ENCODE peak calls at places on chromosomes 5 and 9, in nine cellular contexts. One of them, this sample, is unnamed.

GRCh38 chr9:4327504-4328191 is 27.8 kb upstream of the GLIS3 start:
- DNase-seq in HCT116: no peak
- DNase-seq in neuronal stem cell: no peak
- DNase-seq in MM.1S: no peak
- DNase-seq in stomach: no peak
- DNase-seq in aorta: no peak
- DNase-seq in thyroid gland: peak
- DNase-seq in right atrium auricular region: no peak
- DNase-seq in upper lobe of right lung: no peak
- DNase-seq in this sample: no peak

GRCh38 chr5:17216974-17217325 is 481 bp upstream of the BASP1 start:
- DNase-seq in HCT116: no peak
- DNase-seq in neuronal stem cell: peak
- DNase-seq in MM.1S: no peak
- DNase-seq in stomach: no peak
- DNase-seq in aorta: peak
- DNase-seq in thyroid gland: peak
- DNase-seq in right atrium auricular region: no peak
- DNase-seq in upper lobe of right lung: peak
- DNase-seq in this sample: no peak

GRCh38 chr5:1930880-1931589 is 48.3 kb upstream of the IRX4 start:
- DNase-seq in HCT116: no peak
- DNase-seq in neuronal stem cell: peak
- DNase-seq in MM.1S: no peak
- DNase-seq in stomach: no peak
- DNase-seq in aorta: no peak
- DNase-seq in thyroid gland: peak
- DNase-seq in right atrium auricular region: no peak
- DNase-seq in upper lobe of right lung: peak
- DNase-seq in this sample: no peak

GRCh38 chr5:170491479-170491878 is 12.3 kb upstream of the KCNIP1 start:
- DNase-seq in HCT116: no peak
- DNase-seq in neuronal stem cell: no peak
- DNase-seq in MM.1S: no peak
- DNase-seq in stomach: no peak
- DNase-seq in aorta: no peak
- DNase-seq in thyroid gland: no peak
- DNase-seq in right atrium auricular region: no peak
- DNase-seq in upper lobe of right lung: no peak
- DNase-seq in this sample: no peak

GRCh38 chr9:122389799-122390481 is 19.1 kb downstream of the PTGS1 start:
- DNase-seq in HCT116: no peak
- DNase-seq in neuronal stem cell: no peak
- DNase-seq in MM.1S: no peak
- DNase-seq in stomach: peak
- DNase-seq in aorta: no peak
- DNase-seq in thyroid gland: no peak
- DNase-seq in right atrium auricular region: peak
- DNase-seq in upper lobe of right lung: no peak
- DNase-seq in this sample: no peak

GRCh38 chr9:6272229-6272597 is 56.0 kb upstream of the TPD52L3 start:
- DNase-seq in HCT116: no peak
- DNase-seq in neuronal stem cell: no peak
- DNase-seq in MM.1S: no peak
- DNase-seq in stomach: peak
- DNase-seq in aorta: no peak
- DNase-seq in thyroid gland: no peak
- DNase-seq in right atrium auricular region: no peak
- DNase-seq in upper lobe of right lung: no peak
- DNase-seq in this sample: no peak

GRCh38 chr9:97561501-97561900 is 60.0 kb downstream of the TMOD1 start:
- DNase-seq in HCT116: no peak
- DNase-seq in neuronal stem cell: no peak
- DNase-seq in MM.1S: no peak
- DNase-seq in stomach: no peak
- DNase-seq in aorta: no peak
- DNase-seq in thyroid gland: no peak
- DNase-seq in right atrium auricular region: peak
- DNase-seq in upper lobe of right lung: peak
- DNase-seq in this sample: no peak

GRCh38 chr5:133992429-133993151 is 12.2 kb downstream of the VDAC1 start:
- DNase-seq in HCT116: no peak
- DNase-seq in neuronal stem cell: no peak
- DNase-seq in MM.1S: no peak
- DNase-seq in stomach: peak
- DNase-seq in aorta: no peak
- DNase-seq in thyroid gland: peak
- DNase-seq in right atrium auricular region: no peak
- DNase-seq in upper lobe of right lung: no peak
- DNase-seq in this sample: no peak

GRCh38 chr9:4510546-4511322 is 20.5 kb downstream of the SLC1A1 start:
- DNase-seq in HCT116: no peak
- DNase-seq in neuronal stem cell: no peak
- DNase-seq in MM.1S: no peak
- DNase-seq in stomach: no peak
- DNase-seq in aorta: no peak
- DNase-seq in thyroid gland: no peak
- DNase-seq in right atrium auricular region: no peak
- DNase-seq in upper lobe of right lung: no peak
- DNase-seq in this sample: no peak

GRCh38 chr9:126303488-126303887 is 23.1 kb upstream of the MVB12B start:
- DNase-seq in HCT116: no peak
- DNase-seq in neuronal stem cell: no peak
- DNase-seq in MM.1S: no peak
- DNase-seq in stomach: no peak
- DNase-seq in aorta: no peak
- DNase-seq in thyroid gland: no peak
- DNase-seq in right atrium auricular region: no peak
- DNase-seq in upper lobe of right lung: no peak
- DNase-seq in this sample: no peak

GRCh38 chr5:138491669-138492551 is 26.6 kb downstream of the EGR1 start:
- DNase-seq in HCT116: peak
- DNase-seq in neuronal stem cell: peak
- DNase-seq in MM.1S: peak
- DNase-seq in stomach: peak
- DNase-seq in aorta: peak
- DNase-seq in thyroid gland: peak
- DNase-seq in right atrium auricular region: peak
- DNase-seq in upper lobe of right lung: peak
- DNase-seq in this sample: peak

GRCh38 chr9:111891910-111892499 is 4.6 kb upstream of the UGCG start:
- DNase-seq in HCT116: peak
- DNase-seq in neuronal stem cell: no peak
- DNase-seq in MM.1S: no peak
- DNase-seq in stomach: peak
- DNase-seq in aorta: no peak
- DNase-seq in thyroid gland: peak
- DNase-seq in right atrium auricular region: no peak
- DNase-seq in upper lobe of right lung: no peak
- DNase-seq in this sample: peak

GRCh38 chr5:159088371-159088770 is 11.3 kb downstream of the EBF1 start:
- DNase-seq in HCT116: no peak
- DNase-seq in neuronal stem cell: no peak
- DNase-seq in MM.1S: no peak
- DNase-seq in stomach: no peak
- DNase-seq in aorta: no peak
- DNase-seq in thyroid gland: no peak
- DNase-seq in right atrium auricular region: no peak
- DNase-seq in upper lobe of right lung: no peak
- DNase-seq in this sample: no peak
- H3K27ac ChIP-seq in HCT116: no peak
- H3K27ac ChIP-seq in neuronal stem cell: no peak
- H3K27ac ChIP-seq in MM.1S: no peak
- H3K27ac ChIP-seq in stomach: no peak
- H3K27ac ChIP-seq in aorta: no peak
- H3K27ac ChIP-seq in thyroid gland: no peak
- H3K27ac ChIP-seq in right atrium auricular region: no peak
- H3K27ac ChIP-seq in upper lobe of right lung: no peak
- H3K27ac ChIP-seq in this sample: no peak

DNA sequence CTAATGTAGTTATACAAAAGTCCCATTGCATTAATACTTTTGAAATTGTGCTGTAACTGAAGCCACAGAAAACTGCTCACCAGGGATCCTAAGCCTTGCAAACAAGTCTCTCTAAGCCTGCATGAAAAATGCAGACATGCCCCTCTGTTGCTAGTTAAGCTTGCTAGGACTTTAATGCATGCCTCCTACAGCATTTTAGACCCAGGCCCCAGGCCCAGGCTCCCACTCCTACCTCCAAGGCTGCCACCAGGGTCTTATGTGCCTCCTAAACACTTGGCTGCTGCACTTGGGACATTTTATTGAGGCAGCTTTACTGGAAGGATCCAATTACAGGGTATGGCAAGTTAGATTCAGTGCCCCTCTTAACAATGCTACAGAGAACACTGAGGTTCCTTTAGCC is 467.3 kb upstream of the CLINT1 start:
- DNase-seq in HCT116: no peak
- DNase-seq in neuronal stem cell: no peak
- DNase-seq in MM.1S: no peak
- DNase-seq in stomach: no peak
- DNase-seq in aorta: no peak
- DNase-seq in thyroid gland: no peak
- DNase-seq in right atrium auricular region: no peak
- DNase-seq in upper lobe of right lung: no peak
- DNase-seq in this sample: no peak
- H3K27ac ChIP-seq in HCT116: no peak
- H3K27ac ChIP-seq in neuronal stem cell: no peak
- H3K27ac ChIP-seq in MM.1S: no peak
- H3K27ac ChIP-seq in stomach: no peak
- H3K27ac ChIP-seq in aorta: no peak
- H3K27ac ChIP-seq in thyroid gland: no peak
- H3K27ac ChIP-seq in right atrium auricular region: no peak
- H3K27ac ChIP-seq in upper lobe of right lung: no peak
- H3K27ac ChIP-seq in this sample: no peak

GRCh38 chr5:148740966-148741742 is 85.3 kb upstream of the ADRB2 start:
- DNase-seq in HCT116: peak
- DNase-seq in neuronal stem cell: peak
- DNase-seq in MM.1S: peak
- DNase-seq in stomach: no peak
- DNase-seq in aorta: no peak
- DNase-seq in thyroid gland: no peak
- DNase-seq in right atrium auricular region: no peak
- DNase-seq in upper lobe of right lung: no peak
- DNase-seq in this sample: peak

GRCh38 chr5:148739524-148739923 is 85.2 kb upstream of the HTR4 start:
- DNase-seq in HCT116: no peak
- DNase-seq in neuronal stem cell: no peak
- DNase-seq in MM.1S: no peak
- DNase-seq in stomach: no peak
- DNase-seq in aorta: no peak
- DNase-seq in thyroid gland: no peak
- DNase-seq in right atrium auricular region: no peak
- DNase-seq in upper lobe of right lung: no peak
- DNase-seq in this sample: no peak

GRCh38 chr5:148740466-148740865 is 85.9 kb upstream of the ADRB2 start:
- DNase-seq in HCT116: no peak
- DNase-seq in neuronal stem cell: no peak
- DNase-seq in MM.1S: no peak
- DNase-seq in stomach: no peak
- DNase-seq in aorta: no peak
- DNase-seq in thyroid gland: no peak
- DNase-seq in right atrium auricular region: no peak
- DNase-seq in upper lobe of right lung: no peak
- DNase-seq in this sample: no peak

GRCh38 chr5:148735301-148735700 is 81.0 kb upstream of the HTR4 start:
- DNase-seq in HCT116: no peak
- DNase-seq in neuronal stem cell: no peak
- DNase-seq in MM.1S: no peak
- DNase-seq in stomach: no peak
- DNase-seq in aorta: no peak
- DNase-seq in thyroid gland: no peak
- DNase-seq in right atrium auricular region: no peak
- DNase-seq in upper lobe of right lung: no peak
- DNase-seq in this sample: no peak

DNA sequence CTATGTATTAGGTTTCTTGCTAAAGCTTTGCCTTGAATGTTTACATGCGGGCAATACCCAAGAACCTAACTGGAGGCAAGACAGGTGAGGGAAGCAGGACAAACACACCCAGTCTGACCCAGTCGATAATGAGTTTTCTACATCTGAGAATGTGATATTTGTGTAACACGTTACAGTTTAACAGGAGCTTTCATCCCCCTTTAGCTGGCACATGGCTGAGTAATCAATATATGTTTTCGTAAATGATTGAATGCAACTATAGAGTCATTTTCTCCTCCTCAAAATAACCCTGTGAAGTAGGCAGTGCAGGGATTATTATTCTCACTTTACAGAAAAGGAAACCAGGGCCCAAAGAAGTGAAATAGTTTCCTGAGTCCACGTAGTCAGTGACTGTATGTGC is 84.7 kb upstream of the HTR4 start:
- DNase-seq in HCT116: no peak
- DNase-seq in neuronal stem cell: no peak
- DNase-seq in MM.1S: no peak
- DNase-seq in stomach: no peak
- DNase-seq in aorta: no peak
- DNase-seq in thyroid gland: no peak
- DNase-seq in right atrium auricular region: no peak
- DNase-seq in upper lobe of right lung: no peak
- DNase-seq in this sample: no peak
- H3K27ac ChIP-seq in HCT116: no peak
- H3K27ac ChIP-seq in neuronal stem cell: no peak
- H3K27ac ChIP-seq in MM.1S: no peak
- H3K27ac ChIP-seq in stomach: no peak
- H3K27ac ChIP-seq in aorta: no peak
- H3K27ac ChIP-seq in thyroid gland: no peak
- H3K27ac ChIP-seq in right atrium auricular region: no peak
- H3K27ac ChIP-seq in upper lobe of right lung: no peak
- H3K27ac ChIP-seq in this sample: no peak

GRCh38 chr9:108552459-108553040 is 303.2 kb downstream of the ACTL7B start:
- DNase-seq in HCT116: peak
- DNase-seq in neuronal stem cell: no peak
- DNase-seq in MM.1S: no peak
- DNase-seq in stomach: peak
- DNase-seq in aorta: no peak
- DNase-seq in thyroid gland: peak
- DNase-seq in right atrium auricular region: no peak
- DNase-seq in upper lobe of right lung: peak
- DNase-seq in this sample: no peak
- H3K27ac ChIP-seq in HCT116: no peak
- H3K27ac ChIP-seq in neuronal stem cell: no peak
- H3K27ac ChIP-seq in MM.1S: no peak
- H3K27ac ChIP-seq in stomach: no peak
- H3K27ac ChIP-seq in aorta: no peak
- H3K27ac ChIP-seq in thyroid gland: no peak
- H3K27ac ChIP-seq in right atrium auricular region: no peak
- H3K27ac ChIP-seq in upper lobe of right lung: no peak
- H3K27ac ChIP-seq in this sample: no peak

DNA sequence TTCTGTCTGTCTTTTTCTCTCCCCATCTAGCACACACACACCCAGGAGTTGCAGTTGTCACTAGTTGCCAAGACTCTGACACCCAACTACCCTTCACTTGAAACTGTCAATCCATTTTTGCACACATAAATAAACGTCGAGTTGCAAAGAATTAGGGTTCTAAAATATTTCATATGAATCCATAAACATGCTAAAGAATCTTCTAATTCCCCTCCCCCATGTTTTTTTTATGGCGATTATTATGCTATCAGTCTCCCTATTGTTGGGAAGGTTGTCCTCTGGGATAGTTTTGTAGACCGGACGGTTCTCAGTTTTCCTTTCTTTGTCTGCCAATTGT is 164.7 kb upstream of the MPDZ start:
- DNase-seq in HCT116: no peak
- DNase-seq in neuronal stem cell: no peak
- DNase-seq in MM.1S: no peak
- DNase-seq in stomach: no peak
- DNase-seq in aorta: no peak
- DNase-seq in thyroid gland: no peak
- DNase-seq in right atrium auricular region: no peak
- DNase-seq in upper lobe of right lung: no peak
- DNase-seq in this sample: no peak
- H3K27ac ChIP-seq in HCT116: no peak
- H3K27ac ChIP-seq in neuronal stem cell: no peak
- H3K27ac ChIP-seq in MM.1S: no peak
- H3K27ac ChIP-seq in stomach: no peak
- H3K27ac ChIP-seq in aorta: no peak
- H3K27ac ChIP-seq in thyroid gland: peak
- H3K27ac ChIP-seq in right atrium auricular region: peak
- H3K27ac ChIP-seq in upper lobe of right lung: no peak
- H3K27ac ChIP-seq in this sample: no peak